ENCODE peak calls at places on chromosomes 2 and 18, in nine cellular contexts. One of them, this sample, is unnamed.

GRCh38 chr2:130850788-130851623 is 14.3 kb downstream of the ARHGEF4 start:
- DNase-seq in stimulated activated CD4-positive, alpha-beta T cell treated with anti-CD3 and anti-CD28 coated beads, Interleukin-4, amount 100 ng/mL, for 24 hours: no peak
- DNase-seq in 8988T: no peak
- DNase-seq in nucleus accumbens: no peak
- DNase-seq in endothelial cell: no peak
- DNase-seq in ovary: no peak
- DNase-seq in mammary epithelial cell: no peak
- DNase-seq in anterior cingulate cortex: no peak
- DNase-seq in activated naive CD4-positive, alpha-beta T cell treated with anti-CD3 and anti-CD28 coated beads, Interleukin-2, amount 10 ng/mL, durations not matched to agents 7 days and 5 days: no peak
- DNase-seq in this sample: no peak

GRCh38 chr2:175619591-175619990 is 382.5 kb downstream of the LNPK start:
- DNase-seq in stimulated activated CD4-positive, alpha-beta T cell treated with anti-CD3 and anti-CD28 coated beads, Interleukin-4, amount 100 ng/mL, for 24 hours: no peak
- DNase-seq in 8988T: no peak
- DNase-seq in nucleus accumbens: no peak
- DNase-seq in endothelial cell: no peak
- DNase-seq in ovary: no peak
- DNase-seq in mammary epithelial cell: no peak
- DNase-seq in anterior cingulate cortex: no peak
- DNase-seq in activated naive CD4-positive, alpha-beta T cell treated with anti-CD3 and anti-CD28 coated beads, Interleukin-2, amount 10 ng/mL, durations not matched to agents 7 days and 5 days: no peak
- DNase-seq in this sample: no peak

GRCh38 chr2:147792966-147793617 is 51.7 kb upstream of the ACVR2A start:
- DNase-seq in stimulated activated CD4-positive, alpha-beta T cell treated with anti-CD3 and anti-CD28 coated beads, Interleukin-4, amount 100 ng/mL, for 24 hours: no peak
- DNase-seq in 8988T: no peak
- DNase-seq in nucleus accumbens: no peak
- DNase-seq in endothelial cell: no peak
- DNase-seq in ovary: no peak
- DNase-seq in mammary epithelial cell: peak; percentile 19
- DNase-seq in anterior cingulate cortex: no peak
- DNase-seq in activated naive CD4-positive, alpha-beta T cell treated with anti-CD3 and anti-CD28 coated beads, Interleukin-2, amount 10 ng/mL, durations not matched to agents 7 days and 5 days: no peak
- DNase-seq in this sample: peak; percentile 98

GRCh38 chr2:149733936-149734685 is 146.5 kb upstream of the MMADHC start:
- DNase-seq in stimulated activated CD4-positive, alpha-beta T cell treated with anti-CD3 and anti-CD28 coated beads, Interleukin-4, amount 100 ng/mL, for 24 hours: no peak
- DNase-seq in 8988T: no peak
- DNase-seq in nucleus accumbens: no peak
- DNase-seq in endothelial cell: no peak
- DNase-seq in ovary: no peak
- DNase-seq in mammary epithelial cell: peak; percentile 37
- DNase-seq in anterior cingulate cortex: no peak
- DNase-seq in activated naive CD4-positive, alpha-beta T cell treated with anti-CD3 and anti-CD28 coated beads, Interleukin-2, amount 10 ng/mL, durations not matched to agents 7 days and 5 days: no peak
- DNase-seq in this sample: peak; percentile 84

GRCh38 chr2:220473611-220474010 is 846.2 kb downstream of the SLC4A3 start:
- DNase-seq in stimulated activated CD4-positive, alpha-beta T cell treated with anti-CD3 and anti-CD28 coated beads, Interleukin-4, amount 100 ng/mL, for 24 hours: no peak
- DNase-seq in 8988T: no peak
- DNase-seq in nucleus accumbens: no peak
- DNase-seq in endothelial cell: no peak
- DNase-seq in ovary: no peak
- DNase-seq in mammary epithelial cell: no peak
- DNase-seq in anterior cingulate cortex: no peak
- DNase-seq in activated naive CD4-positive, alpha-beta T cell treated with anti-CD3 and anti-CD28 coated beads, Interleukin-2, amount 10 ng/mL, durations not matched to agents 7 days and 5 days: no peak
- DNase-seq in this sample: no peak

GRCh38 chr2:30519796-30520195 is 72.8 kb downstream of the LCLAT1 start:
- DNase-seq in stimulated activated CD4-positive, alpha-beta T cell treated with anti-CD3 and anti-CD28 coated beads, Interleukin-4, amount 100 ng/mL, for 24 hours: no peak
- DNase-seq in 8988T: no peak
- DNase-seq in nucleus accumbens: no peak
- DNase-seq in endothelial cell: no peak
- DNase-seq in ovary: no peak
- DNase-seq in mammary epithelial cell: no peak
- DNase-seq in anterior cingulate cortex: no peak
- DNase-seq in activated naive CD4-positive, alpha-beta T cell treated with anti-CD3 and anti-CD28 coated beads, Interleukin-2, amount 10 ng/mL, durations not matched to agents 7 days and 5 days: no peak
- DNase-seq in this sample: no peak

GRCh38 chr2:42035241-42035640 is 12.6 kb upstream of the PKDCC start:
- DNase-seq in stimulated activated CD4-positive, alpha-beta T cell treated with anti-CD3 and anti-CD28 coated beads, Interleukin-4, amount 100 ng/mL, for 24 hours: no peak
- DNase-seq in 8988T: no peak
- DNase-seq in nucleus accumbens: no peak
- DNase-seq in endothelial cell: no peak
- DNase-seq in ovary: no peak
- DNase-seq in mammary epithelial cell: no peak
- DNase-seq in anterior cingulate cortex: no peak
- DNase-seq in activated naive CD4-positive, alpha-beta T cell treated with anti-CD3 and anti-CD28 coated beads, Interleukin-2, amount 10 ng/mL, durations not matched to agents 7 days and 5 days: no peak
- DNase-seq in this sample: peak; percentile 50

GRCh38 chr2:233152541-233152940 is 92.4 kb downstream of the INPP5D start:
- DNase-seq in stimulated activated CD4-positive, alpha-beta T cell treated with anti-CD3 and anti-CD28 coated beads, Interleukin-4, amount 100 ng/mL, for 24 hours: no peak
- DNase-seq in 8988T: no peak
- DNase-seq in nucleus accumbens: no peak
- DNase-seq in endothelial cell: no peak
- DNase-seq in ovary: no peak
- DNase-seq in mammary epithelial cell: no peak
- DNase-seq in anterior cingulate cortex: no peak
- DNase-seq in activated naive CD4-positive, alpha-beta T cell treated with anti-CD3 and anti-CD28 coated beads, Interleukin-2, amount 10 ng/mL, durations not matched to agents 7 days and 5 days: no peak
- DNase-seq in this sample: peak; percentile 38

GRCh38 chr18:23422751-23423418 is 30.2 kb upstream of the RIOK3 start:
- DNase-seq in stimulated activated CD4-positive, alpha-beta T cell treated with anti-CD3 and anti-CD28 coated beads, Interleukin-4, amount 100 ng/mL, for 24 hours: no peak
- DNase-seq in 8988T: no peak
- DNase-seq in nucleus accumbens: no peak
- DNase-seq in endothelial cell: no peak
- DNase-seq in ovary: no peak
- DNase-seq in mammary epithelial cell: peak; percentile 82
- DNase-seq in anterior cingulate cortex: no peak
- DNase-seq in activated naive CD4-positive, alpha-beta T cell treated with anti-CD3 and anti-CD28 coated beads, Interleukin-2, amount 10 ng/mL, durations not matched to agents 7 days and 5 days: no peak
- DNase-seq in this sample: peak; percentile 34

GRCh38 chr2:182503886-182504285 is 77.0 kb upstream of the PDE1A start:
- DNase-seq in stimulated activated CD4-positive, alpha-beta T cell treated with anti-CD3 and anti-CD28 coated beads, Interleukin-4, amount 100 ng/mL, for 24 hours: no peak
- DNase-seq in 8988T: no peak
- DNase-seq in nucleus accumbens: no peak
- DNase-seq in endothelial cell: no peak
- DNase-seq in ovary: no peak
- DNase-seq in mammary epithelial cell: no peak
- DNase-seq in anterior cingulate cortex: no peak
- DNase-seq in activated naive CD4-positive, alpha-beta T cell treated with anti-CD3 and anti-CD28 coated beads, Interleukin-2, amount 10 ng/mL, durations not matched to agents 7 days and 5 days: no peak
- DNase-seq in this sample: peak; percentile 41

GRCh38 chr2:18623782-18624181 is 34.4 kb upstream of the NT5C1B start:
- DNase-seq in stimulated activated CD4-positive, alpha-beta T cell treated with anti-CD3 and anti-CD28 coated beads, Interleukin-4, amount 100 ng/mL, for 24 hours: no peak
- DNase-seq in 8988T: no peak
- DNase-seq in nucleus accumbens: no peak
- DNase-seq in endothelial cell: no peak
- DNase-seq in ovary: no peak
- DNase-seq in mammary epithelial cell: peak; percentile 84
- DNase-seq in anterior cingulate cortex: no peak
- DNase-seq in activated naive CD4-positive, alpha-beta T cell treated with anti-CD3 and anti-CD28 coated beads, Interleukin-2, amount 10 ng/mL, durations not matched to agents 7 days and 5 days: no peak
- DNase-seq in this sample: peak; percentile 60

GRCh38 chr18:70931942-70932814 is 643.3 kb downstream of the SOCS6 start:
- DNase-seq in stimulated activated CD4-positive, alpha-beta T cell treated with anti-CD3 and anti-CD28 coated beads, Interleukin-4, amount 100 ng/mL, for 24 hours: no peak
- DNase-seq in 8988T: no peak
- DNase-seq in nucleus accumbens: no peak
- DNase-seq in endothelial cell: no peak
- DNase-seq in ovary: no peak
- DNase-seq in mammary epithelial cell: peak; percentile 1
- DNase-seq in anterior cingulate cortex: no peak
- DNase-seq in activated naive CD4-positive, alpha-beta T cell treated with anti-CD3 and anti-CD28 coated beads, Interleukin-2, amount 10 ng/mL, durations not matched to agents 7 days and 5 days: no peak
- DNase-seq in this sample: peak; percentile 6

GRCh38 chr2:16096962-16097361 is 156.6 kb downstream of the MYCN start:
- DNase-seq in stimulated activated CD4-positive, alpha-beta T cell treated with anti-CD3 and anti-CD28 coated beads, Interleukin-4, amount 100 ng/mL, for 24 hours: no peak
- DNase-seq in 8988T: no peak
- DNase-seq in nucleus accumbens: no peak
- DNase-seq in endothelial cell: no peak
- DNase-seq in ovary: no peak
- DNase-seq in mammary epithelial cell: no peak
- DNase-seq in anterior cingulate cortex: no peak
- DNase-seq in activated naive CD4-positive, alpha-beta T cell treated with anti-CD3 and anti-CD28 coated beads, Interleukin-2, amount 10 ng/mL, durations not matched to agents 7 days and 5 days: no peak
- DNase-seq in this sample: no peak

GRCh38 chr18:79486356-79487197 is 90.8 kb downstream of the NFATC1 start:
- DNase-seq in stimulated activated CD4-positive, alpha-beta T cell treated with anti-CD3 and anti-CD28 coated beads, Interleukin-4, amount 100 ng/mL, for 24 hours: no peak
- DNase-seq in 8988T: no peak
- DNase-seq in nucleus accumbens: no peak
- DNase-seq in endothelial cell: no peak
- DNase-seq in ovary: no peak
- DNase-seq in mammary epithelial cell: no peak
- DNase-seq in anterior cingulate cortex: no peak
- DNase-seq in activated naive CD4-positive, alpha-beta T cell treated with anti-CD3 and anti-CD28 coated beads, Interleukin-2, amount 10 ng/mL, durations not matched to agents 7 days and 5 days: peak; percentile 9
- DNase-seq in this sample: no peak

GRCh38 chr2:127419448-127420038 is 1.3 kb downstream of the PROC start:
- DNase-seq in stimulated activated CD4-positive, alpha-beta T cell treated with anti-CD3 and anti-CD28 coated beads, Interleukin-4, amount 100 ng/mL, for 24 hours: no peak
- DNase-seq in 8988T: peak; percentile 44
- DNase-seq in nucleus accumbens: no peak
- DNase-seq in endothelial cell: no peak
- DNase-seq in ovary: no peak
- DNase-seq in mammary epithelial cell: no peak
- DNase-seq in anterior cingulate cortex: no peak
- DNase-seq in activated naive CD4-positive, alpha-beta T cell treated with anti-CD3 and anti-CD28 coated beads, Interleukin-2, amount 10 ng/mL, durations not matched to agents 7 days and 5 days: no peak
- DNase-seq in this sample: no peak

GRCh38 chr2:31568585-31569201 is 12.0 kb downstream of the SRD5A2 start:
- DNase-seq in stimulated activated CD4-positive, alpha-beta T cell treated with anti-CD3 and anti-CD28 coated beads, Interleukin-4, amount 100 ng/mL, for 24 hours: no peak
- DNase-seq in 8988T: no peak
- DNase-seq in nucleus accumbens: no peak
- DNase-seq in endothelial cell: no peak
- DNase-seq in ovary: no peak
- DNase-seq in mammary epithelial cell: no peak
- DNase-seq in anterior cingulate cortex: no peak
- DNase-seq in activated naive CD4-positive, alpha-beta T cell treated with anti-CD3 and anti-CD28 coated beads, Interleukin-2, amount 10 ng/mL, durations not matched to agents 7 days and 5 days: no peak
- DNase-seq in this sample: no peak

GRCh38 chr18:8826971-8827370 is 121.6 kb downstream of the MTCL1 start:
- DNase-seq in stimulated activated CD4-positive, alpha-beta T cell treated with anti-CD3 and anti-CD28 coated beads, Interleukin-4, amount 100 ng/mL, for 24 hours: no peak
- DNase-seq in 8988T: no peak
- DNase-seq in nucleus accumbens: no peak
- DNase-seq in endothelial cell: no peak
- DNase-seq in ovary: no peak
- DNase-seq in mammary epithelial cell: no peak
- DNase-seq in anterior cingulate cortex: no peak
- DNase-seq in activated naive CD4-positive, alpha-beta T cell treated with anti-CD3 and anti-CD28 coated beads, Interleukin-2, amount 10 ng/mL, durations not matched to agents 7 days and 5 days: no peak
- DNase-seq in this sample: no peak

GRCh38 chr2:667332-668000 is 9.7 kb downstream of the TMEM18 start:
- DNase-seq in stimulated activated CD4-positive, alpha-beta T cell treated with anti-CD3 and anti-CD28 coated beads, Interleukin-4, amount 100 ng/mL, for 24 hours: peak; percentile 34
- DNase-seq in 8988T: no peak
- DNase-seq in nucleus accumbens: no peak
- DNase-seq in endothelial cell: no peak
- DNase-seq in ovary: no peak
- DNase-seq in mammary epithelial cell: peak; percentile 59
- DNase-seq in anterior cingulate cortex: no peak
- DNase-seq in activated naive CD4-positive, alpha-beta T cell treated with anti-CD3 and anti-CD28 coated beads, Interleukin-2, amount 10 ng/mL, durations not matched to agents 7 days and 5 days: no peak
- DNase-seq in this sample: peak; percentile 68

GRCh38 chr2:63837036-63837594 is 4.6 kb upstream of the UGP2 start:
- DNase-seq in stimulated activated CD4-positive, alpha-beta T cell treated with anti-CD3 and anti-CD28 coated beads, Interleukin-4, amount 100 ng/mL, for 24 hours: no peak
- DNase-seq in 8988T: no peak
- DNase-seq in nucleus accumbens: no peak
- DNase-seq in endothelial cell: no peak
- DNase-seq in ovary: no peak
- DNase-seq in mammary epithelial cell: peak; percentile 34
- DNase-seq in anterior cingulate cortex: no peak
- DNase-seq in activated naive CD4-positive, alpha-beta T cell treated with anti-CD3 and anti-CD28 coated beads, Interleukin-2, amount 10 ng/mL, durations not matched to agents 7 days and 5 days: no peak
- DNase-seq in this sample: no peak

GRCh38 chr18:49630246-49630699 is 68.4 kb downstream of the LIPG start:
- DNase-seq in stimulated activated CD4-positive, alpha-beta T cell treated with anti-CD3 and anti-CD28 coated beads, Interleukin-4, amount 100 ng/mL, for 24 hours: no peak
- DNase-seq in 8988T: no peak
- DNase-seq in nucleus accumbens: no peak
- DNase-seq in endothelial cell: no peak
- DNase-seq in ovary: no peak
- DNase-seq in mammary epithelial cell: peak; percentile 57
- DNase-seq in anterior cingulate cortex: no peak
- DNase-seq in activated naive CD4-positive, alpha-beta T cell treated with anti-CD3 and anti-CD28 coated beads, Interleukin-2, amount 10 ng/mL, durations not matched to agents 7 days and 5 days: no peak
- DNase-seq in this sample: no peak

GRCh38 chr2:31735716-31736115 is 155.0 kb upstream of the SRD5A2 start:
- DNase-seq in stimulated activated CD4-positive, alpha-beta T cell treated with anti-CD3 and anti-CD28 coated beads, Interleukin-4, amount 100 ng/mL, for 24 hours: no peak
- DNase-seq in 8988T: no peak
- DNase-seq in nucleus accumbens: no peak
- DNase-seq in endothelial cell: no peak
- DNase-seq in ovary: no peak
- DNase-seq in mammary epithelial cell: no peak
- DNase-seq in anterior cingulate cortex: no peak
- DNase-seq in activated naive CD4-positive, alpha-beta T cell treated with anti-CD3 and anti-CD28 coated beads, Interleukin-2, amount 10 ng/mL, durations not matched to agents 7 days and 5 days: no peak
- DNase-seq in this sample: no peak

GRCh38 chr2:69811018-69811417 is 18.4 kb upstream of the GMCL1 start:
- DNase-seq in stimulated activated CD4-positive, alpha-beta T cell treated with anti-CD3 and anti-CD28 coated beads, Interleukin-4, amount 100 ng/mL, for 24 hours: no peak
- DNase-seq in 8988T: no peak
- DNase-seq in nucleus accumbens: no peak
- DNase-seq in endothelial cell: no peak
- DNase-seq in ovary: no peak
- DNase-seq in mammary epithelial cell: no peak
- DNase-seq in anterior cingulate cortex: no peak
- DNase-seq in activated naive CD4-positive, alpha-beta T cell treated with anti-CD3 and anti-CD28 coated beads, Interleukin-2, amount 10 ng/mL, durations not matched to agents 7 days and 5 days: no peak
- DNase-seq in this sample: no peak

GRCh38 chr2:158890296-158890905 is 78.0 kb upstream of the TANC1 start:
- DNase-seq in stimulated activated CD4-positive, alpha-beta T cell treated with anti-CD3 and anti-CD28 coated beads, Interleukin-4, amount 100 ng/mL, for 24 hours: no peak
- DNase-seq in 8988T: no peak
- DNase-seq in nucleus accumbens: no peak
- DNase-seq in endothelial cell: no peak
- DNase-seq in ovary: no peak
- DNase-seq in mammary epithelial cell: peak; percentile 27
- DNase-seq in anterior cingulate cortex: no peak
- DNase-seq in activated naive CD4-positive, alpha-beta T cell treated with anti-CD3 and anti-CD28 coated beads, Interleukin-2, amount 10 ng/mL, durations not matched to agents 7 days and 5 days: no peak
- DNase-seq in this sample: no peak

GRCh38 chr2:199988176-199988575 is 32.8 kb downstream of the MAIP1 start:
- DNase-seq in stimulated activated CD4-positive, alpha-beta T cell treated with anti-CD3 and anti-CD28 coated beads, Interleukin-4, amount 100 ng/mL, for 24 hours: no peak
- DNase-seq in 8988T: no peak
- DNase-seq in nucleus accumbens: no peak
- DNase-seq in endothelial cell: peak; percentile 7
- DNase-seq in ovary: no peak
- DNase-seq in mammary epithelial cell: no peak
- DNase-seq in anterior cingulate cortex: no peak
- DNase-seq in activated naive CD4-positive, alpha-beta T cell treated with anti-CD3 and anti-CD28 coated beads, Interleukin-2, amount 10 ng/mL, durations not matched to agents 7 days and 5 days: no peak
- DNase-seq in this sample: peak; percentile 19

GRCh38 chr2:238247002-238247822 is 7.4 kb upstream of the HES6 start:
- DNase-seq in stimulated activated CD4-positive, alpha-beta T cell treated with anti-CD3 and anti-CD28 coated beads, Interleukin-4, amount 100 ng/mL, for 24 hours: no peak
- DNase-seq in 8988T: no peak
- DNase-seq in nucleus accumbens: no peak
- DNase-seq in endothelial cell: no peak
- DNase-seq in ovary: no peak
- DNase-seq in mammary epithelial cell: no peak
- DNase-seq in anterior cingulate cortex: no peak
- DNase-seq in activated naive CD4-positive, alpha-beta T cell treated with anti-CD3 and anti-CD28 coated beads, Interleukin-2, amount 10 ng/mL, durations not matched to agents 7 days and 5 days: no peak
- DNase-seq in this sample: no peak

GRCh38 chr2:240439698-240440151 is 4.3 kb downstream of the GPC1 start:
- DNase-seq in stimulated activated CD4-positive, alpha-beta T cell treated with anti-CD3 and anti-CD28 coated beads, Interleukin-4, amount 100 ng/mL, for 24 hours: no peak
- DNase-seq in 8988T: no peak
- DNase-seq in nucleus accumbens: no peak
- DNase-seq in endothelial cell: no peak
- DNase-seq in ovary: peak; percentile 16
- DNase-seq in mammary epithelial cell: no peak
- DNase-seq in anterior cingulate cortex: no peak
- DNase-seq in activated naive CD4-positive, alpha-beta T cell treated with anti-CD3 and anti-CD28 coated beads, Interleukin-2, amount 10 ng/mL, durations not matched to agents 7 days and 5 days: no peak
- DNase-seq in this sample: no peak

GRCh38 chr2:226661789-226662545 is 137.7 kb downstream of the IRS1 start:
- DNase-seq in stimulated activated CD4-positive, alpha-beta T cell treated with anti-CD3 and anti-CD28 coated beads, Interleukin-4, amount 100 ng/mL, for 24 hours: no peak
- DNase-seq in 8988T: peak; percentile 21
- DNase-seq in nucleus accumbens: no peak
- DNase-seq in endothelial cell: no peak
- DNase-seq in ovary: peak; percentile 38
- DNase-seq in mammary epithelial cell: peak; percentile 25
- DNase-seq in anterior cingulate cortex: no peak
- DNase-seq in activated naive CD4-positive, alpha-beta T cell treated with anti-CD3 and anti-CD28 coated beads, Interleukin-2, amount 10 ng/mL, durations not matched to agents 7 days and 5 days: no peak
- DNase-seq in this sample: peak; percentile 99

GRCh38 chr2:68806511-68807109 is 64.6 kb downstream of the BMP10 start:
- DNase-seq in stimulated activated CD4-positive, alpha-beta T cell treated with anti-CD3 and anti-CD28 coated beads, Interleukin-4, amount 100 ng/mL, for 24 hours: no peak
- DNase-seq in 8988T: no peak
- DNase-seq in nucleus accumbens: no peak
- DNase-seq in endothelial cell: no peak
- DNase-seq in ovary: no peak
- DNase-seq in mammary epithelial cell: peak; percentile 81
- DNase-seq in anterior cingulate cortex: no peak
- DNase-seq in activated naive CD4-positive, alpha-beta T cell treated with anti-CD3 and anti-CD28 coated beads, Interleukin-2, amount 10 ng/mL, durations not matched to agents 7 days and 5 days: no peak
- DNase-seq in this sample: peak; percentile 80

GRCh38 chr2:157922815-157923214 is 46.7 kb upstream of the ACVR1 start:
- DNase-seq in stimulated activated CD4-positive, alpha-beta T cell treated with anti-CD3 and anti-CD28 coated beads, Interleukin-4, amount 100 ng/mL, for 24 hours: no peak
- DNase-seq in 8988T: no peak
- DNase-seq in nucleus accumbens: no peak
- DNase-seq in endothelial cell: no peak
- DNase-seq in ovary: no peak
- DNase-seq in mammary epithelial cell: no peak
- DNase-seq in anterior cingulate cortex: no peak
- DNase-seq in activated naive CD4-positive, alpha-beta T cell treated with anti-CD3 and anti-CD28 coated beads, Interleukin-2, amount 10 ng/mL, durations not matched to agents 7 days and 5 days: no peak
- DNase-seq in this sample: no peak

GRCh38 chr18:55753643-55754255 is 165.8 kb upstream of the TCF4 start:
- DNase-seq in stimulated activated CD4-positive, alpha-beta T cell treated with anti-CD3 and anti-CD28 coated beads, Interleukin-4, amount 100 ng/mL, for 24 hours: no peak
- DNase-seq in 8988T: no peak
- DNase-seq in nucleus accumbens: no peak
- DNase-seq in endothelial cell: no peak
- DNase-seq in ovary: no peak
- DNase-seq in mammary epithelial cell: peak; percentile 88
- DNase-seq in anterior cingulate cortex: no peak
- DNase-seq in activated naive CD4-positive, alpha-beta T cell treated with anti-CD3 and anti-CD28 coated beads, Interleukin-2, amount 10 ng/mL, durations not matched to agents 7 days and 5 days: no peak
- DNase-seq in this sample: no peak

GRCh38 chr18:43034683-43035500 is 80.6 kb downstream of the RIT2 start:
- DNase-seq in stimulated activated CD4-positive, alpha-beta T cell treated with anti-CD3 and anti-CD28 coated beads, Interleukin-4, amount 100 ng/mL, for 24 hours: no peak
- DNase-seq in 8988T: no peak
- DNase-seq in nucleus accumbens: no peak
- DNase-seq in endothelial cell: no peak
- DNase-seq in ovary: no peak
- DNase-seq in mammary epithelial cell: no peak
- DNase-seq in anterior cingulate cortex: no peak
- DNase-seq in activated naive CD4-positive, alpha-beta T cell treated with anti-CD3 and anti-CD28 coated beads, Interleukin-2, amount 10 ng/mL, durations not matched to agents 7 days and 5 days: no peak
- DNase-seq in this sample: no peak